ENCODE peak calls at places on chromosomes 5 and 9, in seven cellular contexts. B is trophoblast cell; S is astrocyte; P is cardiac muscle cell; H is CD8-positive, alpha-beta memory T cell; M is AG04450; X is left ventricle myocardium inferior. C is an unnamed sample.

GRCh38 chr5:119470105-119470763 is 17.9 kb downstream of the HSD17B4 start:
- DNase-seq in B (no peak), S (no peak), P (no peak), H (no peak), M (no peak), X (no peak), C (no peak)

GRCh38 chr9:127629468-127630081 is 17.5 kb downstream of the STXBP1 start:
- DNase-seq in B (peak; percentile 13), S (no peak), P (no peak), H (no peak), M (no peak), X (no peak), C (no peak)

GRCh38 chr5:156469636-156470035 is 142.7 kb downstream of the SGCD start:
- DNase-seq in B (no peak), S (no peak), P (no peak), H (no peak), M (no peak), X (no peak), C (no peak)

GRCh38 chr5:39201160-39201794 is 18.1 kb downstream of the FYB1 start:
- DNase-seq in B (peak; percentile 25), S (no peak), P (no peak), H (no peak), M (no peak), X (no peak), C (no peak)

GRCh38 chr9:95188459-95188858 is 129.1 kb downstream of the FANCC start:
- DNase-seq in B (no peak), S (no peak), P (no peak), H (no peak), M (no peak), X (no peak), C (no peak)

GRCh38 chr9:70413427-70413797 is 1.0 kb downstream of the KLF9 start:
- DNase-seq in B (peak; percentile 63), S (no peak), P (peak; percentile 46), H (peak; percentile 54), M (no peak), X (peak; percentile 80), C (peak; percentile 94)

GRCh38 chr9:105389789-105390188 is 58.0 kb upstream of the FSD1L start:
- DNase-seq in B (no peak), S (no peak), P (no peak), H (no peak), M (no peak), X (no peak), C (no peak)

GRCh38 chr9:136058801-136059302 is 36.2 kb downstream of the NACC2 start:
- DNase-seq in B (no peak), S (no peak), P (no peak), H (no peak), M (no peak), X (no peak), C (no peak)

GRCh38 chr5:7876867-7877266 is 7.9 kb downstream of the MTRR start:
- DNase-seq in B (no peak), S (peak; percentile 57), P (no peak), H (no peak), M (no peak), X (no peak), C (no peak)

GRCh38 chr5:16573401-16573800 is 43.4 kb downstream of the RETREG1 start:
- DNase-seq in B (no peak), S (no peak), P (no peak), H (no peak), M (no peak), X (no peak), C (no peak)

GRCh38 chr5:159316519-159317383 is 13.5 kb downstream of the IL12B start:
- DNase-seq in B (peak; percentile 55), S (peak; percentile 45), P (peak; percentile 60), H (no peak), M (peak; percentile 32), X (no peak), C (peak; percentile 41)

GRCh38 chr5:155926011-155926410 is 401.0 kb upstream of the SGCD start:
- DNase-seq in B (no peak), S (peak; percentile 84), P (no peak), H (no peak), M (peak; percentile 0), X (no peak), C (no peak)

GRCh38 chr5:105506692-105507277 is 1944.2 kb upstream of the NUDT12 start:
- DNase-seq in B (peak; percentile 52), S (no peak), P (peak; percentile 41), H (no peak), M (no peak), X (no peak), C (no peak)

DNA sequence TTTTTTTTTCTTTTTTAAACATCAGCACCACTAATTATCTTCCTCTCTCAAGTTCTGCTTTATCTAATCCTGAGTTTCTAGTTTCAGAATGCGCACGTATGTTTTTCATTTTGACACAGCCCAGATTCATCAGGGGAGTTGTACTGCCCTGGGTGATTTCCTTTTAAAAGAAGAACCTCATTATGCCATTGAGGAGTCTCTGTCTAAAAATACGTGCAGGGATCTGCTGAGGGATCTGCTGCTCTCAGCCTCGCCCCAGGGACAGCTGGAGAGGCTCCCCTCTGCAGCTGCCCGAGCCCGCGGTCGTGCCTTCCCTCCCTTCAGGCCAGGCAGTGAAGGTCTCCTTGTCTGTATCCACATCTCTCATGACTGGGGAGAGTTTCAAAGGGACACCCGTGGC is 273.1 kb downstream of the ARHGEF28 start:
- DNase-seq in B (no peak), S (no peak), P (no peak), H (no peak), M (no peak), X (no peak), C (peak; percentile 30)
- H3K27ac ChIP-seq in B (no peak overlapping the region), S (no peak overlapping the region), P (no peak overlapping the region), H (no peak overlapping the region), M (no peak overlapping the region), X (peak overlapping the region; percentile 75), C (no peak overlapping the region)

GRCh38 chr5:14577964-14578363 is 3.6 kb upstream of the OTULINL start:
- DNase-seq in B (no peak), S (no peak), P (no peak), H (no peak), M (no peak), X (no peak), C (no peak)

GRCh38 chr5:14579246-14579645 is 2.3 kb upstream of the OTULINL start:
- DNase-seq in B (no peak), S (no peak), P (no peak), H (no peak), M (no peak), X (no peak), C (no peak)

GRCh38 chr5:14581891-14582796 is 552 bp downstream of the OTULINL start:
- DNase-seq in B (peak; percentile 73), S (no peak), P (peak; percentile 58), H (peak; percentile 75), M (no peak), X (peak; percentile 48), C (peak; percentile 91)

GRCh38 chr5:14581333-14581890 is at the start of gene OTULINL:
- DNase-seq in B (peak; percentile 85), S (peak; percentile 52), P (peak; percentile 90), H (peak; percentile 83), M (peak; percentile 23), X (peak; percentile 90), C (peak; percentile 99)

DNA sequence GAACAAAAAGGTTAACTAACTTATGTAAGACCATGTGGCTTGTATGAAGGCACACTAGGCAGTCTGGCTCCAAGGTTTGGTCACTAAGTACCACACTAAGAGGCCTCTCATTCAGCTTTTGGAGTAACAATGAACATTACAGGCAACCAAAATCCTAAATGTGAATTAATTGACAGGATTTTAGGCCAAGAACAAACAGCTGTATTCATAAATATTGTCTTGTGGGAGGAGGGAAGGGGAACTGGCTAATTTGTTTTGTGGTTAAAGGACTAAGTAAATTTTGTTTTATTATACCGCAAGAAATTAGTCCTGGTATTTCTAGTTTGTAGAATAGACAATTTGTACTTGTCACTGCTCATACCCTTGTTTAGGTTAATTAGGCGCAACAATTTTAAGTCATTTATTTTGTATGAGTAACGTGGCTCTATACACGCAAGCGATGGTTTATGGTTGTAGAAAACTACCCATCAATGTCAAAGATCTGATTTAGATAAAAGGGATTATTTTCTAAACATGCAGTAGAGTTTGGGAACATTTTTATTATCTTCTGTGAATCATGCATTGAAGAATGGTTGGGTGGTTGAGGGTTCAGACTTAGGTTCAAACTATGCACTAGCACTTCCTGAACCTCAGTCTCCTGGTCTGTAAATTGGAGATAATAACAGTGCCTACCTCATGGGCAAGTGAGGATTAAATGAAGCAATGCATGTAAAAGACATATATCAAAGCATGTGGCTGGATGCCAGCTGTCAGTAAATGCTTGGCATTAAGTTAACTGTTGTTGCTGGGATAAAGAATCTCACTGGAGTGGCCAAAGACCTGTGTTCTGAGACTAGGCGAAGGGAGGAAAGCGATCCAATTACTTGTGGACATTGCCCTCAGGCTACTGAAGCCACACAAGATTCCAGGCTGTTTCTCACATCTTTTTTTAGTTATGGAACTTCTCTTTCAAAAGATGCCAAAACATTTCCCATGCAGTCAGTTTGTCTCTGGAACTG is 1.3 kb upstream of the OTULINL start:
- DNase-seq in B (peak; percentile 75), S (peak; percentile 77), P (no peak), H (no peak), M (no peak), X (no peak), C (no peak)
- H3K27ac ChIP-seq in B (no peak overlapping the region), S (no peak overlapping the region), P (no peak overlapping the region), H (no peak overlapping the region), M (no peak overlapping the region), X (no peak overlapping the region), C (no peak overlapping the region)

GRCh38 chr5:150490754-150491153 is 17.2 kb upstream of the NDST1 start:
- DNase-seq in B (no peak), S (no peak), P (no peak), H (no peak), M (no peak), X (no peak), C (no peak)

GRCh38 chr5:150489358-150490295 is 18.3 kb upstream of the NDST1 start:
- DNase-seq in B (peak; percentile 24), S (peak; percentile 62), P (no peak), H (no peak), M (no peak), X (no peak), C (peak; percentile 60)

GRCh38 chr5:150490296-150490669 is 17.6 kb upstream of the NDST1 start:
- DNase-seq in B (no peak), S (no peak), P (no peak), H (no peak), M (no peak), X (no peak), C (no peak)

GRCh38 chr5:150492621-150493020 is 15.3 kb upstream of the NDST1 start:
- DNase-seq in B (peak; percentile 83), S (peak; percentile 76), P (no peak), H (no peak), M (no peak), X (no peak), C (no peak)

GRCh38 chr5:150491876-150492275 is 16.1 kb upstream of the NDST1 start:
- DNase-seq in B (no peak), S (no peak), P (no peak), H (no peak), M (no peak), X (no peak), C (no peak)
- H3K27ac ChIP-seq in B (peak overlapping the region; percentile 71), S (peak overlapping the region; percentile 55), P (peak overlapping the region; percentile 99), H (no peak overlapping the region), M (peak overlapping the region; percentile 65), X (peak overlapping the region; percentile 98), C (peak overlapping the region; percentile 5)

DNA sequence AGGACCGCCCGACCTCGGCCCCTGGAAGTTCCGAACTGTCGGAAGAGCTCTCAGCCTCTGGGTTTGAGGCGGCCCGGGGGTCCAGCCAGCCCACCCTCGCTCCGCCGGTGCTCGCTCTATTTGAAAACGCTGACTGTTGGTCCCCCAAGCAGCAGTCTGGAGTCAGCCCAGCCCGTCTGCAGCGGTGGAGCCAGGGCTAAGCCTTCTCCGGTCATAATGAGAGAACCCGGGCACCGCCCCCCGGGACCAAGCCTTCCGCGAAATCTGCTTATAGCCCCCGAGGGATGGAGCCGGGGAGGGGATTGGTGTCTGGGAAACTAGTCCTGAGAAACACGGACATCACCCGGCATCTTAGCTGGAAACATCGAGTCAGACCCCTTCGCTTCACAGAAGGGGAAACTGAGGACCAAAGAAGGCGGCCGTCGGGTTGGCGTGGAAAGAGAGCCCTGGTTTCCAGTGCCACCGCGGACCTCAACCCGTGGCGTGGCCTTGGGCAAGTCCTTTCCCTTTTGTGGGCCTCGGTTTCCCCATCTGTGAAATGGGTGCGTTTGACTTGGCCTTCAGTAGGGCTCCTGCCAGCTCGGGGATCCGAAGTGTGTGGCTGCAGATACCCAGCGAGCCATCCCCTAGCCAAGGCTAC is 999 bp downstream of the ADAM19 start:
- DNase-seq in B (no peak), S (no peak), P (no peak), H (no peak), M (no peak), X (no peak), C (no peak)
- H3K27ac ChIP-seq in B (peak overlapping the region; percentile 98), S (peak overlapping the region; percentile 91), P (no peak overlapping the region), H (peak overlapping the region; percentile 39), M (peak overlapping the region; percentile 78), X (peak overlapping the region; percentile 86), C (peak overlapping the region; percentile 88)

C was measured in upper lobe of left lung.